ENCODE peak calls at places on chromosomes 3 and 15, in eight cellular contexts. C, L, W, Q, G, F, N and Y are unnamed samples.

GRCh38 chr3:82707035-82707434 is 945.6 kb upstream of the GBE1 start:
- DNase-seq in C (no peak), L (no peak), W (peak), Q (no peak), G (no peak), F (no peak), N (no peak), Y (no peak)

GRCh38 chr15:52143862-52144261 is 31.3 kb upstream of the BCL2L10 start:
- DNase-seq in C (no peak), L (no peak), W (peak), Q (no peak), G (no peak), F (no peak), N (no peak), Y (peak)

GRCh38 chr3:65508743-65509422 is 529.8 kb downstream of the MAGI1 start:
- DNase-seq in C (no peak), L (no peak), W (no peak), Q (peak), G (no peak), F (no peak), N (no peak), Y (no peak)

GRCh38 chr15:35880896-35881295 is 334.9 kb upstream of the DPH6 start:
- DNase-seq in C (no peak), L (no peak), W (peak), Q (no peak), G (no peak), F (no peak), N (no peak), Y (no peak)

GRCh38 chr3:33417051-33417673 is 23.0 kb downstream of the UBP1 start:
- DNase-seq in C (no peak), L (no peak), W (peak), Q (no peak), G (peak), F (no peak), N (no peak), Y (no peak)

GRCh38 chr3:42118762-42119361 is 27.7 kb downstream of the TRAK1 start:
- DNase-seq in C (no peak), L (no peak), W (peak), Q (peak), G (no peak), F (peak), N (no peak), Y (no peak)

GRCh38 chr3:42545284-42545900 is 36.4 kb downstream of the SEC22C start:
- DNase-seq in C (no peak), L (no peak), W (no peak), Q (no peak), G (no peak), F (no peak), N (no peak), Y (no peak)

GRCh38 chr15:32649336-32649735 is 7.8 kb downstream of the SCG5 start:
- DNase-seq in C (no peak), L (no peak), W (no peak), Q (no peak), G (no peak), F (no peak), N (no peak), Y (peak)

GRCh38 chr3:4493931-4494806 is 1.0 kb downstream of the ITPR1 start:
- DNase-seq in C (no peak), L (no peak), W (no peak), Q (peak), G (no peak), F (no peak), N (no peak), Y (peak)

GRCh38 chr3:58009026-58009748 is 965 bp downstream of the FLNB start:
- DNase-seq in C (no peak), L (no peak), W (no peak), Q (peak), G (peak), F (no peak), N (no peak), Y (no peak)

GRCh38 chr3:12984023-12984823 is 89.0 kb downstream of the IQSEC1 start:
- DNase-seq in C (peak), L (peak), W (peak), Q (peak), G (peak), F (no peak), N (no peak), Y (peak)

GRCh38 chr3:10667269-10667668 is 148.8 kb upstream of the SLC6A11 start:
- DNase-seq in C (no peak), L (no peak), W (no peak), Q (no peak), G (no peak), F (no peak), N (no peak), Y (no peak)

GRCh38 chr3:190001426-190001825 is 119.3 kb downstream of the P3H2 start:
- DNase-seq in C (no peak), L (no peak), W (no peak), Q (no peak), G (no peak), F (no peak), N (no peak), Y (no peak)

GRCh38 chr3:104438761-104439160 is 927.9 kb upstream of the ALCAM start:
- DNase-seq in C (no peak), L (no peak), W (no peak), Q (no peak), G (no peak), F (no peak), N (no peak), Y (no peak)

GRCh38 chr3:119624002-119624401 is 26.3 kb downstream of the PLA1A start:
- DNase-seq in C (no peak), L (no peak), W (no peak), Q (no peak), G (no peak), F (no peak), N (no peak), Y (no peak)

GRCh38 chr3:167958141-167958540 is 137.6 kb downstream of the GOLIM4 start:
- DNase-seq in C (no peak), L (no peak), W (no peak), Q (no peak), G (no peak), F (no peak), N (no peak), Y (no peak)

GRCh38 chr3:42500091-42500490 is 2.4 kb upstream of the VIPR1 start:
- DNase-seq in C (no peak), L (no peak), W (no peak), Q (no peak), G (no peak), F (no peak), N (no peak), Y (no peak)

GRCh38 chr15:28025413-28025812 is 73.7 kb downstream of the OCA2 start:
- DNase-seq in C (no peak), L (no peak), W (no peak), Q (no peak), G (no peak), F (no peak), N (no peak), Y (no peak)

GRCh38 chr3:150775001-150775599 is 12.1 kb upstream of the SIAH2 start:
- DNase-seq in C (no peak), L (no peak), W (no peak), Q (no peak), G (no peak), F (no peak), N (no peak), Y (peak)